ENCODE peak calls at places on chromosomes 5 and 9, in seven cellular contexts. W is stimulated activated CD8-positive, alpha-beta memory T cell treated with anti-CD3 and anti-CD28 coated beads, Interleukin-7, amount 100 ng/mL, for 24 hours; M is stimulated activated naive CD4-positive, alpha-beta T cell; X is osteoblast; F is pancreas; Q is nucleus accumbens; B is substantia nigra. H is an unnamed sample.

GRCh38 chr9:19074836-19075235 is 25.6 kb downstream of the RRAGA start:
- DNase-seq in W (no peak), M (no peak), X (no peak), F (no peak), Q (no peak), B (no peak), H (no peak)

GRCh38 chr9:32404856-32405255 is 20.4 kb downstream of the ACO1 start:
- DNase-seq in W (no peak), M (no peak), X (no peak), F (no peak), Q (no peak), B (no peak), H (no peak)

GRCh38 chr5:80644900-80645299 is 9.6 kb upstream of the MSH3 start:
- DNase-seq in W (no peak), M (no peak), X (no peak), F (no peak), Q (no peak), B (no peak), H (no peak)

GRCh38 chr9:131835132-131835910 is 95.4 kb upstream of the RAPGEF1 start:
- DNase-seq in W (no peak), M (no peak), X (peak), F (no peak), Q (no peak), B (no peak), H (no peak)

GRCh38 chr9:33331411-33331891 is 41.1 kb downstream of the NFX1 start:
- DNase-seq in W (no peak), M (no peak), X (no peak), F (no peak), Q (no peak), B (no peak), H (no peak)

GRCh38 chr9:38700695-38701094 is 19.2 kb downstream of the FAM240B start:
- DNase-seq in W (no peak), M (no peak), X (no peak), F (no peak), Q (no peak), B (no peak), H (no peak)

GRCh38 chr5:153782589-153783238 is 256.0 kb downstream of the FAM114A2 start:
- DNase-seq in W (no peak), M (no peak), X (no peak), F (no peak), Q (no peak), B (no peak), H (no peak)

GRCh38 chr9:69444021-69444420 is 119.0 kb downstream of the ENTREP1 start:
- DNase-seq in W (no peak), M (no peak), X (no peak), F (no peak), Q (no peak), B (no peak), H (no peak)